ENCODE peak calls at places on chromosomes 2 and 18, in seven cellular contexts. C, O, G, P, Q, S and D are unnamed samples.

GRCh38 chr18:74796928-74797576 is 199.4 kb downstream of the ZNF407 start:
- DNase-seq in P (no peak), S (no peak), O (peak; percentile 52), G (peak; percentile 58), C (no peak), Q (no peak), D (no peak)

GRCh38 chr18:33210575-33211189 is 229.8 kb downstream of the CCDC178 start:
- DNase-seq in P (no peak), S (no peak), G (peak; percentile 44), Q (peak; percentile 42), C (no peak), O (peak; percentile 42), D (no peak)

GRCh38 chr2:221085376-221085900 is 486.7 kb downstream of the EPHA4 start:
- DNase-seq in P (no peak), G (no peak), O (no peak), S (no peak), C (no peak), Q (no peak), D (no peak)

GRCh38 chr2:3914243-3914642 is 210.9 kb downstream of the DCDC2C start:
- DNase-seq in P (no peak), O (no peak), G (no peak), S (peak; percentile 39), Q (no peak), C (no peak), D (no peak)

GRCh38 chr18:73407506-73407905 is 539.7 kb upstream of the NETO1 start:
- DNase-seq in O (no peak), P (no peak), S (no peak), C (no peak), Q (no peak), G (peak; percentile 24), D (no peak)

GRCh38 chr18:75554112-75554511 is 126.6 kb upstream of the SMIM21 start:
- DNase-seq in O (no peak), S (no peak), C (no peak), Q (no peak), P (no peak), G (no peak), D (no peak)

GRCh38 chr2:162092656-162093556 is 18.9 kb upstream of the DPP4 start:
- DNase-seq in C (peak; percentile 54), O (no peak), G (peak; percentile 98), Q (peak; percentile 16), P (no peak), S (no peak), D (no peak)

GRCh38 chr2:102258386-102259074 is 52.8 kb upstream of the IL1RL1 start:
- DNase-seq in Q (peak; percentile 77), P (no peak), S (no peak), C (no peak), G (peak; percentile 94), O (no peak), D (no peak)

GRCh38 chr2:225334524-225334923 is 65.0 kb upstream of the NYAP2 start:
- DNase-seq in P (no peak), O (no peak), Q (no peak), C (no peak), S (no peak), G (no peak), D (no peak)

GRCh38 chr2:68857855-68858456 is 13.2 kb downstream of the BMP10 start:
- DNase-seq in G (peak; percentile 21), S (no peak), C (no peak), O (peak; percentile 52), P (no peak), Q (peak; percentile 30), D (no peak)

GRCh38 chr2:152466925-152467676 is 132.1 kb downstream of the FMNL2 start:
- DNase-seq in Q (peak; percentile 86), O (peak; percentile 89), C (peak; percentile 41), S (no peak), P (no peak), G (peak; percentile 94), D (no peak)

GRCh38 chr18:78932281-78932680 is 47.3 kb upstream of the SALL3 start:
- DNase-seq in C (no peak), P (no peak), Q (no peak), O (no peak), G (no peak), S (no peak), D (no peak)

GRCh38 chr2:211609127-211609526 is 929.5 kb downstream of the ERBB4 start:
- DNase-seq in S (no peak), C (no peak), Q (no peak), P (no peak), G (no peak), O (no peak), D (no peak)

GRCh38 chr18:23992119-23992940 is 22.2 kb upstream of the TTC39C start:
- DNase-seq in G (peak; percentile 82), P (no peak), C (no peak), O (peak; percentile 61), S (peak; percentile 40), Q (no peak), D (no peak)

GRCh38 chr2:890791-891190 is 59.9 kb upstream of the SNTG2 start:
- DNase-seq in P (no peak), G (no peak), Q (no peak), C (no peak), S (no peak), O (no peak), D (no peak)

GRCh38 chr2:152600698-152601097 is 116.6 kb downstream of the PRPF40A start:
- DNase-seq in C (no peak), G (no peak), Q (no peak), O (no peak), P (no peak), S (no peak), D (no peak)

GRCh38 chr2:97674396-97674795 is 4.9 kb downstream of the C2orf92 start:
- DNase-seq in C (no peak), G (no peak), Q (no peak), O (no peak), P (no peak), S (no peak), D (no peak)

GRCh38 chr2:120913972-120914838 is 178.5 kb downstream of the GLI2 start:
- DNase-seq in O (no peak), C (no peak), P (no peak), S (no peak), Q (no peak), G (no peak), D (no peak)

GRCh38 chr2:120916446-120916845 is 180.8 kb downstream of the GLI2 start:
- DNase-seq in S (no peak), O (no peak), Q (no peak), P (no peak), G (no peak), C (no peak), D (no peak)

GRCh38 chr2:120912101-120912985 is 176.7 kb downstream of the GLI2 start:
- DNase-seq in Q (no peak), O (no peak), P (no peak), G (no peak), S (no peak), C (peak; percentile 76), D (no peak)

GRCh38 chr2:120915670-120916069 is 180.0 kb downstream of the GLI2 start:
- DNase-seq in P (no peak), O (no peak), C (no peak), G (no peak), S (no peak), Q (no peak), D (no peak)

DNA sequence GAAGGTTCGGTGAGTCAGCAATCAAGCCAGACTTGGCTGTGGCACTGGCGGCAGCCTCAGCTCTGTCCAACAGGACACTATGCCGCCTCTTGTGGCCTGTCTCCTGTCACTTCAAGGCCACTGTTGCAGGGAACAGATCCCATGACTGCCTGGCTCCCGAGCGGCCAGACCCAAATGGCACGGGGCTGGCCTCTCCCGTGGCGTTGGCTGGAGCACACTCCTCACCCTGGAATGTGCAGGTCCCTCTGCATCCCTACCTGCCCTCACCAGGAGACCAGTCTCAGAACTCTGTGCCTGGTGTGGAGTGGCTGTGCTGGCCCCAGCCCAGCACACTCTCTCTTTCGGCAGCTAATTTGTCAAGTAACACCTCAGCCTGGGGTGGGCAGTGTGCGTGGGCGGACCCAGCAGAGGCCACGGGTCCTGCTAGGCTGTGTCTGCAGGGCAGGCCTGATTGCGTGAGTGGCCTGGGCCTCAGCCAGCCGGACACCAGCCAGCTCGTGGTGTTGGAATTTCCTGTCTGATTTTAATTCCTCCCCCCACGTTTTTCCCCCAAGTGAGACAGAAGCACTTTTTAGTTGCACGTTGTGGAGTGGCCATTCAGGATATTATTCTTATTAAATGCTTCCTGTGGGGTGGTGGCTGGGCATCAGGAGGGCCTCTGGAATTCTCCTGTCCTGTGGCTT is 179.3 kb downstream of the GLI2 start:
- DNase-seq in G (peak; percentile 59), P (no peak), S (peak; percentile 94), C (peak; percentile 80), O (no peak), Q (no peak), D (no peak)
- TF ChIP-seq CTCF in G (no peak), P (no peak), S (no peak), C (no peak), O (no peak), Q (no peak), D (no peak)

GRCh38 chr2:36388472-36388871 is 32.9 kb downstream of the CRIM1 start:
- DNase-seq in O (no peak), S (no peak), P (no peak), G (no peak), C (no peak), Q (no peak), D (no peak)

GRCh38 chr2:36389081-36389480 is 33.5 kb downstream of the CRIM1 start:
- DNase-seq in P (no peak), G (no peak), O (no peak), S (no peak), C (no peak), Q (no peak), D (no peak)

GRCh38 chr2:36382472-36382871 is 26.9 kb downstream of the CRIM1 start:
- DNase-seq in G (no peak), S (no peak), Q (no peak), O (no peak), P (no peak), C (no peak), D (no peak)

GRCh38 chr2:36387258-36387916 is 31.8 kb downstream of the CRIM1 start:
- DNase-seq in G (no peak), O (no peak), C (no peak), S (no peak), P (no peak), Q (no peak), D (no peak)

DNA sequence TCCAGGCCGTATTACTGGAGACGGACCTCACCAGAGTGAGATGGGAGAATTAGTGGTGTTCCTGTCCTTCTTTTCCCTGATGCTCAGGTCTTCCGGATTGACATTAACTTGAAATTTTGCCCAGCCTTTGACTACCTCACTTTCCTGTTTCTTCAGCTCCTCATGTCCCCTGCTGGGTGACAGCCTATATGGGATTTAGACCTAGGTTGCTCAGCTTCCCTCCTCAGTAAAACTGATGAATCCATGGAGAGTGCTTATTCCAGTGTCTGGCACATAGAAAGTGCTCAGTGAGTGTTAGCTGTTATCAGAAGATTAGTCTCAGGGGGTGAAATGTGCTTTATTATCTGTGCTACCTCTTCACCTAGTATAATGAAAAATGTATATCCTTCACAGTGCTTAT is 30.0 kb downstream of the CRIM1 start:
- DNase-seq in Q (no peak), S (no peak), O (no peak), G (no peak), P (no peak), C (no peak), D (no peak)
- TF ChIP-seq CTCF in Q (no peak), S (no peak), O (no peak), G (no peak), P (no peak), C (no peak), D (no peak)

GRCh38 chr2:166609183-166609959 is 115.3 kb upstream of the SCN7A start:
- DNase-seq in P (no peak), Q (no peak), G (no peak), O (no peak), S (no peak), C (no peak), D (no peak)
- TF ChIP-seq CTCF in P (no peak), Q (no peak), G (no peak), O (no peak), S (no peak), C (no peak), D (no peak)

GRCh38 chr18:10784596-10785202 is 258.9 kb downstream of the NAPG start:
- DNase-seq in S (no peak), Q (no peak), O (no peak), G (no peak), P (no peak), C (no peak), D (no peak)
- TF ChIP-seq CTCF in S (no peak), Q (no peak), O (no peak), G (no peak), P (no peak), C (no peak), D (no peak)